ENCODE peak calls at places on chromosomes 13 and 19, in five cellular contexts. B is adrenal gland, Q is mesothelial cell of epicardium, T is right lobe of liver, Y is PC-9. Z is an unnamed sample.
A peak's percentile ranks its signal among the peaks of the same experiment; 100 is the strongest.

GRCh38 chr19:31107096-31107495 is 242.1 kb downstream of the TSHZ3 start:
- DNase-seq in T (no peak), Y (no peak), B (no peak), Q (no peak), Z (no peak)

GRCh38 chr13:31349156-31349555 is 149.4 kb downstream of the B3GLCT start:
- DNase-seq in Y (no peak), B (no peak), T (no peak), Q (no peak), Z (no peak)

GRCh38 chr19:412356-413355 is 3.7 kb upstream of the C2CD4C start:
- DNase-seq in Q (peak; percentile 13), B (no peak), T (peak; percentile 41), Y (no peak), Z (no peak)

GRCh38 chr13:51255556-51255955 is 33.4 kb downstream of the FAM124A start:
- DNase-seq in B (no peak), Q (no peak), T (no peak), Y (no peak), Z (no peak)

GRCh38 chr13:113110852-113111315 is 5.3 kb downstream of the F7 start:
- DNase-seq in Y (no peak), T (peak; percentile 45), B (no peak), Q (no peak), Z (no peak)

GRCh38 chr19:33292595-33293254 is 9.6 kb downstream of the CEBPA start:
- DNase-seq in B (no peak), T (peak; percentile 89), Y (no peak), Q (no peak), Z (no peak)

GRCh38 chr13:37648604-37649003 is 50.0 kb upstream of the POSTN start:
- DNase-seq in Q (no peak), Y (no peak), B (no peak), T (no peak), Z (no peak)

GRCh38 chr13:43054803-43055802 is 31.7 kb downstream of the DNAJC15 start:
- DNase-seq in B (peak; percentile 30), Y (peak; percentile 27), T (no peak), Q (peak; percentile 57), Z (no peak)

GRCh38 chr19:53707278-53707677 is 75.5 kb downstream of the DPRX start:
- DNase-seq in B (no peak), Q (no peak), T (no peak), Y (no peak), Z (no peak)

GRCh38 chr19:43489310-43489709 is 15.2 kb downstream of the PHLDB3 start:
- DNase-seq in Q (no peak), B (no peak), T (no peak), Y (no peak), Z (no peak)

GRCh38 chr13:65613004-65613403 is 1617.1 kb downstream of the PCDH9 start:
- DNase-seq in Q (no peak), Y (no peak), B (no peak), T (no peak), Z (no peak)

GRCh38 chr13:59374720-59375119 is 789.0 kb downstream of the DIAPH3 start:
- DNase-seq in B (no peak), Q (no peak), T (no peak), Y (no peak), Z (no peak)

DNA sequence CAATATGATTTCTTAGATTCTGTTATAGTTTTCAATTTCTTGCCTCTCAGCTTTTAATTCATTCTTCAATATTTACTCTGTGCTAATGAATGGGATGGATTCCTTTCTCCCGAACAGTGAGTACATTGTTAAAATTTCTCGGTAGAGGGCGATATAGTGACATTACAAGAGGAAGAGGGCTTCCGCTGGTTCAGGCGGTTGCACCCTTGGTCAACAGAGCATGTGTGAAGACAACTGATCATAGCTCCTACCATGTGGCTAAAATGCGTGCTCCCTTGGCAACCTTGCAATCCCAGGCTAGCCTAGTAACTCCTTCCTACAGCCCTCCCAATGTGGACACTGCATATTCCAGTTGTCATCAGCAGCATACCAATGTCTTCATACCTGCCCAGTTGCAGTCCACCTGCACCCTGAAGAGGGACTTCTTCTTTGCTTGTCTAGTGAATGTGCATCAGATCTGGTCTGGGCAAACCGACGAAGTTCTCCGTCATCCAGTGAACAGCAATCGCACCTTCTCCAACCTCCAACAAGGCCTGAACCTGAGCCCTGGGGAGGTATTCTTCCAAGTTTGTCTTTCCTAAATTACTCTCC is 653.0 kb upstream of the GPC6 start:
- DNase-seq in Y (no peak), B (no peak), Q (no peak), T (no peak), Z (no peak)
- TF ChIP-seq CTCF in Y (peak; percentile 31), B (no peak), Q (no peak), T (no peak), Z (no peak)

DNA sequence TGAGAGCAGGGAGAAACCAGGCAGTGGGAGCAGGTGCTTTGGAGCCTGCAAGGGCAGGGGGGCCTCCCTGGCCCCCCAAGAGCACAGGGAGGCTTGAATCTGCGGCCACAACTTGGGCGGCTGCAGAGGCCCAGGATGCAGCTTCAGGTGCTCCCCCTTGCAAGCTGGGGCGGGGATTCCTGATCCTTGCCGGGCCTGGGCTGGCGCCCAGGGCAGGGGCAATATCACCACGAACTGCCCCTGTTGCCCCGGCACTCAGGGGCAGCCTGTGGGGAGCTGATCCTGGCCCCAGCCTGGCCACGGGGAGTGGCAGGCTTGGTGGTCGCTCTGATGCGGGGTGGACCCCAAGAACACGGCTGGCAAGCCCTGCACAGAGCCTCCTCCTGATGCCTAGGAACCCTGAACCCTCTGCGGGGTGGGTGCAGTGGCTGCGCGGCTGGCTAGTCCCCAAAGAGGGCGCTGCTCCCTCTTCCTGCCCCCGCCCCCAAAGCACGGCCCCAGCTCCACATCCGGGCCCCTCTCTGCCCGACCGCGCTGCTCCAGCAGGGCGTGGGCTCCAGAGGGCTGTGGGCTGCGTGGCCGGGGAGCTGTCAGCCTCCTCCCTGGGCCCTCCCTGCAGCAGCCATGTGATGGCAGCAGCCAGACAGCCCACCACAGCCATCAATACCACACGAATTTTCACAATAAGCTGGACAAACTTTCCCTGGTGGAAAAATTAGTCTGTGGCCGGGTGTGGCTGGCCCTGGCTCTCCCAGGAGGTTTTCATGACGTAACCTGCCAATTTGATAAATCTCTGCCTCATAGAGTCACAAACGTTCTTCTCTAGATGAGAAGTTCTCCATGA is 21.0 kb downstream of the TNFSF9 start:
- DNase-seq in T (no peak), B (no peak), Y (no peak), Q (no peak), Z (peak; percentile 35)
- TF ChIP-seq CTCF in T (no peak), B (no peak), Y (no peak), Q (no peak), Z (no peak)

GRCh38 chr19:42117076-42117475 is 15.2 kb downstream of the POU2F2 start:
- DNase-seq in Y (no peak), Q (no peak), T (peak; percentile 42), B (no peak), Z (no peak)

GRCh38 chr19:42115219-42115618 is 17.0 kb downstream of the POU2F2 start:
- DNase-seq in B (no peak), Y (no peak), Q (no peak), T (no peak), Z (no peak)

GRCh38 chr19:42114412-42114811 is 17.8 kb downstream of the POU2F2 start:
- DNase-seq in T (no peak), B (no peak), Q (no peak), Y (no peak), Z (peak; percentile 64)

GRCh38 chr19:42115705-42116104 is 16.5 kb downstream of the POU2F2 start:
- DNase-seq in B (no peak), Q (no peak), T (no peak), Y (no peak), Z (no peak)

GRCh38 chr19:42116308-42117075 is 15.8 kb downstream of the POU2F2 start:
- DNase-seq in B (no peak), Q (no peak), Y (no peak), T (no peak), Z (no peak)
- TF ChIP-seq CTCF in B (no peak), Q (peak; percentile 20), Y (peak; percentile 16), T (no peak), Z (no peak)

GRCh38 chr19:39413903-39414608 is 1.6 kb downstream of the PLEKHG2 start:
- DNase-seq in Y (peak; percentile 26), T (no peak), Q (no peak), B (no peak), Z (no peak)
- TF ChIP-seq CTCF in Y (no peak), T (no peak), Q (no peak), B (no peak), Z (no peak)

GRCh38 chr19:47284324-47284899 is 9.7 kb downstream of the INAFM1 start:
- DNase-seq in B (no peak), Y (peak; percentile 41), Q (no peak), T (no peak), Z (no peak)

GRCh38 chr19:47275866-47276461 is 1.3 kb downstream of the INAFM1 start:
- DNase-seq in Q (no peak), B (peak; percentile 91), Y (no peak), T (no peak), Z (no peak)

GRCh38 chr19:47283405-47284059 is 8.8 kb downstream of the INAFM1 start:
- DNase-seq in B (no peak), T (no peak), Y (no peak), Q (no peak), Z (no peak)

GRCh38 chr19:47274891-47275865 is 493 bp downstream of the INAFM1 start:
- DNase-seq in B (peak; percentile 66), Q (no peak), Y (no peak), T (peak; percentile 69), Z (no peak)

GRCh38 chr19:47280183-47280797 is 5.6 kb downstream of the INAFM1 start:
- DNase-seq in T (no peak), Q (no peak), B (no peak), Y (peak; percentile 31), Z (no peak)
- TF ChIP-seq CTCF in T (peak; percentile 31), Q (peak; percentile 44), B (peak; percentile 33), Y (peak; percentile 65), Z (no peak)

DNA sequence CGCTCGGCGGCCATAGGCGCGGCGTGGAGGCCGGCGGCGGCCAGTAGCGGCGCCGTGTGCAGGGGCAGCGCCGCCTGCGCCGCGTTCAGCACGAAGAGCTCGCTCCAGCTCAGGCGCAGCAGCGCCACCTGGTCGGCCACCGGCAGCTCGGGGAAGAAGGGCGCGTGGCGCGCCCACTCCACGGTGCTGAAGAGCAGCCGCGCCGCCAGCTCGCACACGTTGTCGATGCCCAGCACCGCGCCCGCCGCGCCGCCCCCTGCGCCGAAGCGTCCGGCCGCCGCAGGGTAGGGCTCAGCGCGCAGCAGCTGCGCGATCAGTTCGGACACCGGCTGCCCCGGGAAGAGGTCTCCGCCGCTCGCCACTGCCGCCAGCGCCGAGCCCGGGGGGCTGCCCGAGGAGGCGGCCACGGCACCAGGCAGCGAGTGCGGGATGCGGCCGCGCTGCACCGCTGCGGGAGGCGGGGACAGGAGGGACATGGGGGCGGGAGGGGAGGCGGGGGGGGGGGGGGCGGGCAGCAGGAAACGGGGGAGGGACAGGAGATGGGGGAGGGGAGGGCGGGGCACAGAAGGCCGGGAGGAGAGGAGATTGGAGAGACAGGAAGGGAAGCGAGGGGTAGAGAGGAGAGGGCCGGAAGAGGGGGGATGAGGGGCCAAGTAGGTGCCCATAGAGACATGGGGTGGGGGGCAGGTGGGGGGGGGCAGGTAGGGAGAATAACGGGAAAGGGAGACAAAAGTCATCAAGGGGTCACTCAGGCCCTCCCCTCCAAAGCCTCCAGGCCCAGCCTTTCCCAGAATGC is 9.8 kb downstream of the OCEL1 start:
- DNase-seq in B (peak; percentile 75), T (peak; percentile 80), Q (peak; percentile 68), Y (no peak), Z (peak; percentile 66)
- TF ChIP-seq CTCF in B (peak; percentile 43), T (peak; percentile 46), Q (no peak), Y (no peak), Z (no peak)

DNA sequence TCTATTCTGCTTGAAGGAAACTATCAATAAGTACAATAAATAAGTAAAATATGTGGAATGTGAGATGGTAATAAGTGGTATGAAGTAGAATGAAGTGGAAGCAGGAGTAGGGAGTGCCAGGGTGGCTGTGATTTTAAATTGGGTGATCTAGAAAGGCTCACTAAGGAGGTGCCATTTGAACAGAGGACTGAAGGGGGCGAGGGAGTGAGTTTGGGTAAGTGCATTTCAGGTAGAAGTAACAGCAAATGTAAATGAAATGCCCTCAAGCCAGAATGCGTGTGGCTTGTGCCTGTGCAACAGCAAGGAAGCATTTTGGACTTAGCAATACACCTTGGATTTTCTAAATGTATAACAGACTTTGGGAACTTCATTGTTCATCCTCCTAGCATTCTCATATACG is 77.1 kb downstream of the CCNA1 start:
- DNase-seq in Q (no peak), Y (no peak), T (no peak), B (no peak), Z (no peak)
- TF ChIP-seq CTCF in Q (peak; percentile 15), Y (no peak), T (no peak), B (no peak), Z (no peak)